ENCODE peak calls at places on chromosomes 7 and 10, in six cellular contexts. C, D, R, K, B and L are unnamed samples.

GRCh38 chr10:58857251-58857650 is 319.2 kb upstream of the PHYHIPL start:
- DNase-seq in C (no peak), D (no peak), R (no peak), K (no peak), B (no peak), L (peak; percentile 57)

GRCh38 chr7:81929386-81929785 is 159.5 kb upstream of the HGF start:
- DNase-seq in C (no peak), D (no peak), R (no peak), K (no peak), B (no peak), L (no peak)

GRCh38 chr10:62614389-62615157 is 189.9 kb upstream of the ADO start:
- DNase-seq in C (no peak), D (no peak), R (no peak), K (no peak), B (no peak), L (peak; percentile 84)

GRCh38 chr10:132876967-132877366 is 65.4 kb downstream of the CFAP46 start:
- DNase-seq in C (peak; percentile 17), D (no peak), R (no peak), K (peak; percentile 50), B (no peak), L (no peak)

GRCh38 chr7:123580406-123581161 is 21.0 kb upstream of the ASB15 start:
- DNase-seq in C (no peak), D (no peak), R (no peak), K (no peak), B (peak; percentile 46), L (no peak)

GRCh38 chr7:151311294-151311864 is 30.2 kb upstream of the NUB1 start:
- DNase-seq in C (no peak), D (no peak), R (peak; percentile 52), K (no peak), B (peak; percentile 45), L (no peak)

GRCh38 chr7:36999851-37000480 is 275.7 kb upstream of the AOAH start:
- DNase-seq in C (no peak), D (no peak), R (no peak), K (no peak), B (no peak), L (no peak)

GRCh38 chr7:31957090-31957720 is 113.0 kb downstream of the PDE1C start:
- DNase-seq in C (no peak), D (no peak), R (no peak), K (no peak), B (no peak), L (no peak)

GRCh38 chr10:79068562-79069324 is at the start of gene ZMIZ1:
- DNase-seq in C (peak; percentile 92), D (peak; percentile 91), R (no peak), K (peak; percentile 95), B (peak; percentile 88), L (peak; percentile 98)
- TF ChIP-seq POLR2AphosphoS5 in C (peak; percentile 90), D (peak; percentile 94), R (peak; percentile 54), K (peak; percentile 83), B (peak; percentile 80), L (peak; percentile 93)

DNA sequence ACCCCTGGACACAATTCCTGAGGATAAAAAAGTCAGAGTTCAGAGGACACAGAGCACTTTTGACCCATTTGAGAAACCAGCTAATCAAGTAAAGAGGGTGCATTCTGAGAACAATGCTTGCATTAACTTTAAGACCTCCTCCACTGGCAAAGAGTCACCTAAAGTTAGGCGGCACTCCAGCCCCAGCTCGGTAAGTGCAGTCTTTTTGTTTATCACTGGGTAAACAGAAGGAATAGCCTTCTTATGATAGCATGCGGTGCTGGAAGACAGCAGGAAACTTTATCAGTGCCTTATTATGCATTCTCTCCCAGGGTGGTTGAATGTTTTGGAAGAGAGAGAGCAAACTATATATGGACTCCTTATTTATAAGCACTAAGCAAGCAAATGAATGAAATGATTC is 130.5 kb downstream of the CDK14 start:
- DNase-seq in C (peak; percentile 73), D (peak; percentile 22), R (no peak), K (no peak), B (no peak), L (no peak)
- TF ChIP-seq POLR2AphosphoS5 in C (peak; percentile 41), D (no peak), R (no peak), K (no peak), B (no peak), L (no peak)

DNA sequence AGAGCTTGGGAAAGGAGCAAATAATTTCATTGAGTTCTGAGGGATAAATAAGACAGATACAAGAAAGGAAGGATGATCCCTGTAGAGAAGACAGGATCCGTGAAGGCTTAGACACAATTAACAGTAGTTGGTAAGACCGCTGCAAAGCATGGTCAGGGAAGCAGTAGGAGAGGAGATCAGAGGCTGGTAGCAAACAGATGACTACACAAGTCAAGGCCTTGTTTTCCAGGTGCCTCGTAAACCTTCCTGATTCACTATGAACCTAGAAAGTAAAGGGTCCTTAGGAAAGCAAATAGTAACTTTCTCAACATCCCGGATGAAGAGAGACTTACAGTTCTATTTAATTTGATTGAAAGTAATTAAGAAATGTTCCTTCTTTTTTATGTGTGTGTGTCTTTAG is 118.6 kb downstream of the GNAI1 start:
- DNase-seq in C (no peak), D (no peak), R (no peak), K (no peak), B (no peak), L (no peak)
- TF ChIP-seq POLR2AphosphoS5 in C (no peak), D (no peak), R (no peak), K (no peak), B (no peak), L (no peak)

GRCh38 chr7:22890773-22891172 is 68.1 kb upstream of the TOMM7 start:
- DNase-seq in C (no peak), D (no peak), R (no peak), K (no peak), B (no peak), L (no peak)

GRCh38 chr7:22884911-22885823 is 62.5 kb upstream of the TOMM7 start:
- DNase-seq in C (no peak), D (no peak), R (no peak), K (no peak), B (no peak), L (no peak)

DNA sequence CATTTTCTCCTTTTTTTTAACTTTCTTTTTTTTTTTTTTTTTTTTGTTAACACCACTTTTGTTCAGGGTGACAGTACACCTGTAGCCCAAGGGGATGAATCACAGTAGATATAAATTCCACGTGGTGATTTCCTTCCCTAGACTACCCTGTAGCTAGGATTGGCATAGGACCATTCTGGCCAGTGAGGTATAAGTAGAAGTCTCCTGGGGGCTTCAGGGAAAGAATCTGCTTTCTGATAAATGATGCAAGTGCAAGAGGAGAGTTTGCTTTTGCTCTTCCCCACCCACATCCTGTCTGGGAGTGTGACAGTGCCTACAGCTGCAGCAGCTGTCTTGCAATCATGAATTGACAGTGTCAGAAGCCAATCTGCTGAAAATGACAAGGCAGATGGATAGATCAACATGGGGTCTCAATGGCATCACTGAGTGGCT is 63.2 kb upstream of the TOMM7 start:
- DNase-seq in C (no peak), D (no peak), R (no peak), K (no peak), B (no peak), L (no peak)
- TF ChIP-seq POLR2AphosphoS5 in C (no peak), D (no peak), R (no peak), K (no peak), B (no peak), L (no peak)

GRCh38 chr7:70793767-70794166 is 338.2 kb upstream of the GALNT17 start:
- DNase-seq in C (no peak), D (no peak), R (no peak), K (no peak), B (no peak), L (no peak)
- TF ChIP-seq POLR2AphosphoS5 in C (no peak), D (no peak), R (no peak), K (no peak), B (no peak), L (no peak)

DNA sequence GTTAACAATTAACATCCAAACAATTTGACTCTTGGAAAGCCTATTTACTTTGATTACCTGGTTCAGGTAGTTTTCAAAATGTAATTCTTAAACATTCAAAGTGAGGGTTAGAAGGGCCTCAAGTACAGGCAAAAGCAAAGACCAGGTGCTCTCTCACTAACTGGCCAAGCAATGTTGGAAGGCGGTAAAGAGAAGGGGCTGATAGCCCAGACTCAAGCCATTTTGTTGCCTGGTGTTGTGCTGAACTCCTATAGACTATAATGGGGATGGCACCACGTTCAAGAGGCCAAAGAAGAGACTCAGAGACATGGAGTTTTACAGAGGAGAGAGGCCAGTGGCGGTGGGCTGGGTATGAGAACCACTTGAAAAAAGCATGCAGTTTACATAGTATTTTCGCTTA is 12.6 kb upstream of the ADD3 start:
- DNase-seq in C (no peak), D (no peak), R (no peak), K (no peak), B (no peak), L (no peak)
- TF ChIP-seq POLR2AphosphoS5 in C (no peak), D (no peak), R (no peak), K (no peak), B (no peak), L (no peak)

GRCh38 chr7:100367676-100368613 is 5.3 kb upstream of the PILRA start:
- DNase-seq in C (no peak), D (peak; percentile 32), R (no peak), K (peak; percentile 92), B (no peak), L (no peak)
- TF ChIP-seq POLR2AphosphoS5 in C (no peak), D (no peak), R (no peak), K (peak; percentile 86), B (no peak), L (no peak)

DNA sequence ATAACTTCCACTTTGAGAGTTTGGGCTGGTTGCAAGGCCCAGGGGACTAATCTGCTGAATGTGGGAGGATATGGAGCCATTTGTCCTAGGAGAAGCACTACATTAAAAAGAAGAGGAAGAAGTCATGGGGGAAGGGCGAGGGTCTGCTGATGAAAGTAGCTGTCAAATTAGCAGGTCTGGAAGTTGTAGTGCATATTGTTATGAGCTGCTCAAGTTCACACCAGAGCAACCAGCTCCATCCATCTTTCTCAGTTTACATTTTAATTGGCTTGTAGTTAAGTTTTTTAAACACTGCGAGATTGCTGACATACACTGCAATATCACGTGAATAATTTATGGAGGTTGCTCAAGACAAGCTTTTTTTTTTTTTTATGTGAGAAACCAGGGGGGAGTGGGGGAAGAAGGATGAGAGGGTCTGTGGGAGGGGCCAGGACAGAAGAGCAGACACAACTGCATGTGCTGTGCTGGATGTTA is 759.1 kb upstream of the GALNT17 start:
- DNase-seq in C (no peak), D (no peak), R (no peak), K (no peak), B (no peak), L (no peak)
- TF ChIP-seq POLR2AphosphoS5 in C (no peak), D (no peak), R (no peak), K (no peak), B (no peak), L (no peak)

DNA sequence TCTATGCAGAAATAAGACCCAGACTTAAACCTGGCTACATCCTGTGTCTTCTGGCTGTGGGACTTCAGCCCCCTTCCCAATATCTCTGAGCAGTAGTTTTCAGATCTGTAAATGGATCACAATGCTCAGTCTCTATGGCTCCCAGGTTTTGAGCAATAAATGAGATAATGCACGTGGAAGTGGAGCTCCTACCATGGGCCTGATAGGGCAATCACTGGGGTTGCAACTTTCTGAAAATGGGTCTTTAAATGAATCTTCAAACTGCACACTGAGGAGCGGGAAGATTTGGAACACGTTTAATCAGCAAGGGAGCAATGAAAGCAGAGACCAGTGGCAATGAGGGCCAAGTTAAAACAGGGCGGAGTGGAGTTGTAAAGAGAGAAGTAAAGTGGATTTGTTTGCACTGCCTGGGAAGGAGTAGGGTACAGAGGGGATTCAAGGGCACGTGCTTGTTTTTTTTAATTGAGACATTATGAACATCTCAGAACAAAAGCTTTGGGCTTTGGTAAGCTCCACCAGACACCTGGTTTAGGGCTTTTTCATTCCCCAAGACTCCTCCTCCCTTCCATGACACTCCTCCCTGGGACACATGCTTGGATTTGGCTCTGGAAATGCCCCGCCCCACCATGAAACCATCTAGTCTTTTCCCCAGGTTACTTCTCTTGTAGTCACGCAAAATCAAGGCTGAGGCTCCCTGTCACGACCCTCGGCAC is 42.7 kb downstream of the PAPSS2 start:
- DNase-seq in C (no peak), D (peak; percentile 24), R (no peak), K (no peak), B (no peak), L (peak; percentile 39)
- TF ChIP-seq POLR2AphosphoS5 in C (no peak), D (no peak), R (no peak), K (no peak), B (no peak), L (no peak)